ENCODE peak calls at places on chromosome 10, in nine cellular contexts. R is iPS DF 19.7; F is thoracic aorta; J is IMR-90; V is HT1080; U is mesothelial cell of epicardium; S is activated CD4-positive, alpha-beta T cell treated with anti-CD3 and anti-CD28 coated beads for 48 hours; L is RWPE1; N is AG10803. E is an unnamed sample.

GRCh38 chr10:90751107-90751997 is 106.5 kb downstream of the HTR7 start:
- DNase-seq in R (no peak), F (no peak), J (peak), V (peak), U (no peak), S (peak), L (peak), N (peak), E (peak)

GRCh38 chr10:70781461-70782051 is 3.6 kb downstream of the TBATA start:
- DNase-seq in R (no peak), F (no peak), J (no peak), V (no peak), U (no peak), S (no peak), L (no peak), N (no peak), E (no peak)

GRCh38 chr10:117186832-117187615 is 10.3 kb upstream of the KCNK18 start:
- DNase-seq in R (no peak), F (no peak), J (peak), V (peak), U (no peak), S (no peak), L (peak), N (peak), E (no peak)

GRCh38 chr10:91006001-91006751 is 85.3 kb upstream of the ANKRD1 start:
- DNase-seq in R (no peak), F (peak), J (peak), V (peak), U (no peak), S (peak), L (peak), N (peak), E (peak)

GRCh38 chr10:80132299-80133139 is at the start of gene PLAC9:
- DNase-seq in R (no peak), F (no peak), J (peak), V (no peak), U (no peak), S (no peak), L (no peak), N (peak), E (no peak)

GRCh38 chr10:3503299-3503698 is 281.7 kb downstream of the KLF6 start:
- DNase-seq in R (no peak), F (no peak), J (no peak), V (no peak), U (no peak), S (no peak), L (no peak), N (no peak), E (no peak)

GRCh38 chr10:27743736-27744477 is 1.7 kb downstream of the MKX start:
- DNase-seq in R (no peak), F (no peak), J (peak), V (no peak), U (no peak), S (peak), L (no peak), N (peak), E (no peak)

GRCh38 chr10:49109669-49110335 is 5.5 kb downstream of the VSTM4 start:
- DNase-seq in R (no peak), F (no peak), J (peak), V (no peak), U (no peak), S (no peak), L (no peak), N (peak), E (no peak)

GRCh38 chr10:96319754-96320514 is 15.7 kb downstream of the DNTT start:
- DNase-seq in R (no peak), F (no peak), J (no peak), V (peak), U (no peak), S (no peak), L (no peak), N (no peak), E (no peak)

GRCh38 chr10:47405829-47406547 is 21.9 kb upstream of the ZNF488 start:
- DNase-seq in R (no peak), F (no peak), J (no peak), V (no peak), U (no peak), S (no peak), L (peak), N (no peak), E (no peak)

GRCh38 chr10:79026341-79026761 is 42.4 kb upstream of the ZMIZ1 start:
- DNase-seq in R (no peak), F (no peak), J (no peak), V (no peak), U (no peak), S (no peak), L (no peak), N (no peak), E (no peak)

GRCh38 chr10:42637142-42637541 is 1.2 kb downstream of the ZNF33B start:
- DNase-seq in R (no peak), F (no peak), J (no peak), V (no peak), U (no peak), S (no peak), L (no peak), N (no peak), E (no peak)

GRCh38 chr10:970311-971149 is 17.7 kb upstream of the GTPBP4 start:
- DNase-seq in R (no peak), F (no peak), J (no peak), V (no peak), U (no peak), S (no peak), L (no peak), N (peak), E (peak)

GRCh38 chr10:110398419-110399162 is 93.9 kb upstream of the SMNDC1 start:
- DNase-seq in R (no peak), F (peak), J (peak), V (peak), U (no peak), S (no peak), L (peak), N (peak), E (no peak)

GRCh38 chr10:30893208-30893607 is 138.5 kb downstream of the ZNF438 start:
- DNase-seq in R (no peak), F (no peak), J (peak), V (no peak), U (no peak), S (no peak), L (no peak), N (no peak), E (no peak)

GRCh38 chr10:129416136-129416530 is 50.9 kb upstream of the MGMT start:
- DNase-seq in R (no peak), F (no peak), J (no peak), V (no peak), U (no peak), S (no peak), L (no peak), N (no peak), E (no peak)

GRCh38 chr10:114042895-114043531 is 653 bp upstream of the ADRB1 start:
- DNase-seq in R (no peak), F (no peak), J (peak), V (no peak), U (no peak), S (peak), L (peak), N (no peak), E (no peak)

GRCh38 chr10:132591166-132591971 is 53.8 kb downstream of the INPP5A start:
- DNase-seq in R (peak), F (peak), J (peak), V (peak), U (no peak), S (no peak), L (peak), N (peak), E (no peak)

GRCh38 chr10:69577268-69578232 is 4.3 kb upstream of the NEUROG3 start:
- DNase-seq in R (no peak), F (no peak), J (no peak), V (no peak), U (no peak), S (no peak), L (no peak), N (no peak), E (peak)

GRCh38 chr10:112491144-112491543 is 44.1 kb downstream of the VTI1A start:
- DNase-seq in R (no peak), F (no peak), J (peak), V (no peak), U (no peak), S (no peak), L (no peak), N (peak), E (no peak)

GRCh38 chr10:43211030-43211429 is 55.8 kb downstream of the RASGEF1A start:
- DNase-seq in R (no peak), F (no peak), J (peak), V (no peak), U (no peak), S (no peak), L (no peak), N (no peak), E (no peak)

GRCh38 chr10:111080224-111080623 is 3.4 kb downstream of the ADRA2A start:
- DNase-seq in R (no peak), F (no peak), J (no peak), V (no peak), U (no peak), S (no peak), L (no peak), N (no peak), E (no peak)

GRCh38 chr10:133158756-133159610 is 1.0 kb upstream of the KNDC1 start:
- DNase-seq in R (no peak), F (no peak), J (no peak), V (no peak), U (peak), S (no peak), L (no peak), N (no peak), E (peak)

GRCh38 chr10:11875499-11876281 is 52.5 kb downstream of the PROSER2 start:
- DNase-seq in R (no peak), F (peak), J (peak), V (peak), U (no peak), S (no peak), L (peak), N (peak), E (no peak)

GRCh38 chr10:72593963-72594362 is 31.9 kb downstream of the MICU1 start:
- DNase-seq in R (no peak), F (no peak), J (no peak), V (no peak), U (no peak), S (no peak), L (no peak), N (no peak), E (no peak)

GRCh38 chr10:48224979-48225560 is 49.4 kb downstream of the FRMPD2 start:
- DNase-seq in R (no peak), F (no peak), J (no peak), V (peak), U (no peak), S (no peak), L (no peak), N (peak), E (no peak)

GRCh38 chr10:71638087-71638576 is 81.4 kb downstream of the C10orf105 start:
- DNase-seq in R (no peak), F (no peak), J (no peak), V (no peak), U (no peak), S (no peak), L (no peak), N (no peak), E (no peak)

GRCh38 chr10:68224810-68225209 is 7.1 kb downstream of the ATOH7 start:
- DNase-seq in R (no peak), F (no peak), J (peak), V (no peak), U (no peak), S (no peak), L (no peak), N (peak), E (no peak)

GRCh38 chr10:113129117-113129516 is 179.1 kb downstream of the TCF7L2 start:
- DNase-seq in R (no peak), F (no peak), J (no peak), V (no peak), U (no peak), S (no peak), L (no peak), N (no peak), E (no peak)